ENCODE peak calls at places on chromosomes 4 and X, in five cellular contexts. R, C, D, H and P are unnamed samples.

GRCh38 chrX:22404297-22404696 is 131.6 kb downstream of the CBLL2 start:
- DNase-seq in R (no peak), D (no peak), C (no peak), H (no peak), P (no peak)

GRCh38 chr4:82421796-82422560 is 8.3 kb downstream of the HNRNPDL start:
- DNase-seq in R (no peak), D (no peak), C (no peak), H (no peak), P (no peak)

GRCh38 chr4:59818656-59819055 is 1381.5 kb upstream of the ADGRL3 start:
- DNase-seq in H (no peak), C (no peak), D (peak), R (no peak), P (no peak)

GRCh38 chrX:17977696-17978095 is 116.6 kb upstream of the RAI2 start:
- DNase-seq in D (no peak), C (no peak), H (no peak), R (no peak), P (no peak)

GRCh38 chrX:120463241-120463640 is 5.9 kb downstream of the LAMP2 start:
- DNase-seq in H (no peak), D (no peak), C (no peak), R (no peak), P (no peak)

GRCh38 chrX:32995427-32995826 is 215.9 kb downstream of the DMD start:
- DNase-seq in C (no peak), H (no peak), D (no peak), R (no peak), P (no peak)

GRCh38 chrX:44904542-44905115 is 31.6 kb downstream of the KDM6A start:
- DNase-seq in C (no peak), R (no peak), D (no peak), H (no peak), P (no peak)

GRCh38 chr4:128793859-128794667 is 15.4 kb upstream of the JADE1 start:
- DNase-seq in D (no peak), C (no peak), R (no peak), H (no peak), P (no peak)

GRCh38 chrX:17464196-17464595 is 89.2 kb downstream of the NHS start:
- DNase-seq in D (no peak), H (no peak), R (no peak), C (no peak), P (no peak)

GRCh38 chrX:50913520-50913919 is 3.0 kb downstream of the BMP15 start:
- DNase-seq in H (no peak), D (no peak), C (no peak), R (no peak), P (no peak)

GRCh38 chr4:15888515-15888914 is 50.0 kb downstream of the FGFBP1 start:
- DNase-seq in D (no peak), C (no peak), R (no peak), H (no peak), P (no peak)

GRCh38 chr4:186643501-186644315 is 79.9 kb downstream of the FAT1 start:
- DNase-seq in D (no peak), C (no peak), H (no peak), R (no peak), P (no peak)

GRCh38 chrX:112279940-112280339 is 197.4 kb upstream of the TRPC5 start:
- DNase-seq in H (no peak), C (no peak), D (no peak), R (no peak), P (no peak)

GRCh38 chrX:35664838-35665237 is 133.3 kb upstream of the MAGEB16 start:
- DNase-seq in R (no peak), C (no peak), H (no peak), D (no peak), P (no peak)

GRCh38 chr4:172173206-172173605 is 360.0 kb downstream of the GALNTL6 start:
- DNase-seq in D (no peak), C (no peak), H (no peak), R (no peak), P (no peak)

GRCh38 chrX:13131511-13132137 is 87.2 kb upstream of the FAM9C start:
- DNase-seq in H (no peak), R (peak), D (peak), C (no peak), P (no peak)

GRCh38 chrX:16320765-16321355 is 153.6 kb downstream of the MAGEB17 start:
- DNase-seq in D (no peak), H (no peak), C (no peak), R (no peak), P (no peak)

GRCh38 chr4:46123872-46124755 is at the start of gene GABRG1:
- DNase-seq in H (peak), D (no peak), C (no peak), R (peak), P (peak)

GRCh38 chr4:86108152-86108551 is 251.7 kb downstream of the MAPK10 start:
- DNase-seq in D (no peak), C (no peak), H (no peak), R (no peak), P (no peak)

GRCh38 chrX:49101629-49101984 is 21.9 kb upstream of the WDR45 start:
- DNase-seq in D (no peak), R (peak), H (no peak), C (no peak), P (no peak)

GRCh38 chrX:102599950-102600579 is 750 bp downstream of the ARMCX5 start:
- DNase-seq in C (no peak), H (no peak), R (no peak), D (no peak), P (no peak)

GRCh38 chr4:38873290-38873949 is 5.8 kb downstream of the FAM114A1 start:
- DNase-seq in R (no peak), C (no peak), H (no peak), D (no peak), P (no peak)
- TF ChIP-seq CTCF in R (peak), C (no peak), H (no peak), D (no peak), P (no peak)

DNA sequence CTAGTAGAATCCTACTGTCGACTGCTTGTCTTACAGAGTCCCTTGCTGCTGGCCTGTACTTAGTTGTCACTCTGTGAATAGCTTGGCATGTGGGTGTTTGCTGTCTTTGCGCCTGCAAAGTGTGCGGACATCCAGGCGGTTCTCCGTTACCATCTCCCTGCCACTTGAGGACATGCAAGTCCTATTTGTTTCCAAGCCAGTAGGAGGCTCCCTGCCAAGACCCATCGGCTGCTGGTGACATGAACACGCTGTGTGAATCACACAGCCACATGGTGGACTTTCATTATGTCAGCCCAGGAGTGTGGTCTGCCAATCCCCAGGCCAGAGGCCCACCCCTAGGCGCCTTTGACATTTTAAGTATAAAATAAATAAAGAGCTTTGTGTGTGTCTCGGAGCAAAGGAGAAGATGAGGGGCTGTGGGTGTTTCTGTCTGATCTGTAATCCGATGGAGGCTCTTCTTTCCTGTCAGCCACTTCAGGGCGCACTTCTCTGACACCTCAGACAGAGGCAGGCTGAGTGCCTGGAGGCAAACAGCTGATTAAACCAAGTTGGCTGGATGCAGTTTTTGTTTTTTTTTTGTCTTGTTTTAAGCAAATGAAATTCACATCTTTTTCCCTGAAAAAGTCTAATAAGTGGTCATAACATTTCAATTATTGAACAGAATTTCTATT is 51.5 kb downstream of the ALPK1 start:
- DNase-seq in C (no peak), D (no peak), R (peak), H (peak), P (peak)
- TF ChIP-seq CTCF in C (no peak), D (no peak), R (peak), H (no peak), P (no peak)

DNA sequence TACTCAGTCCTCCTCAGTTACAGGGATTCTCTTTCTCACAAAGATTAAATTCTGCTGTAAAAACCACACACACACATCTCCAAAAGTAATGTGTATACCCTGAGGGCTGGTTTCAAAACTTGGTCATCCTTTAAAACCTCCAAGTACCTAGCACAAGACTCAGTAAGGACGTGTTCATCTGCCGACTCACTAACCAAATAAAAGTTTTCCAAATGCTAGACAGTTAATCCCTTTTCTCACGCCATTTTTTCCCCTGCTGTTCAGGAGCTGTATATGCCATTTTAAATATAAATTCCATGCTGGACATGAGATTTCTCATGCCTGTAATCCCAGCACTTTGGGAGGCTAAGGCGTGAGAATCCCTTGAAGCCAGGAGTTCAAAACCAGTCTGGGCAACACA is 3.9 kb upstream of the SAT1 start:
- DNase-seq in C (no peak), H (no peak), R (no peak), D (no peak), P (no peak)
- TF ChIP-seq CTCF in C (no peak), H (no peak), R (no peak), D (no peak), P (no peak)

GRCh38 chrX:69374569-69374968 is 129.6 kb upstream of the NALF2 start:
- DNase-seq in D (no peak), H (no peak), C (peak), R (no peak), P (no peak)
- TF ChIP-seq CTCF in D (no peak), H (no peak), C (no peak), R (no peak), P (no peak)

GRCh38 chrX:115264009-115264408 is 25.5 kb upstream of the LUZP4 start:
- DNase-seq in D (no peak), C (no peak), H (no peak), R (no peak), P (no peak)

GRCh38 chrX:115266300-115266699 is 23.2 kb upstream of the LUZP4 start:
- DNase-seq in H (no peak), D (no peak), C (no peak), R (no peak), P (no peak)

GRCh38 chrX:115268421-115268820 is 21.1 kb upstream of the LUZP4 start:
- DNase-seq in R (no peak), H (no peak), C (no peak), D (no peak), P (no peak)
- TF ChIP-seq CTCF in R (peak), H (no peak), C (no peak), D (peak), P (peak)

GRCh38 chrX:85544609-85545008 is 165.1 kb upstream of the POF1B start:
- DNase-seq in C (no peak), H (no peak), D (no peak), R (no peak), P (no peak)
- TF ChIP-seq CTCF in C (no peak), H (no peak), D (peak), R (peak), P (peak)